ENCODE peak calls at places on chromosomes 5 and 9, in five cellular contexts. T is H9, B is IMR-90, O is neuronal stem cell, R is trophoblast cell. C is an unnamed sample.

GRCh38 chr5:13994606-13995336 is 50.3 kb upstream of the DNAH5 start:
- DNase-seq in O (no peak), T (no peak), R (no peak), B (peak), C (no peak)

GRCh38 chr5:112921833-112922817 is at the start of gene REEP5:
- DNase-seq in O (peak), R (peak), T (peak), B (peak), C (peak)

GRCh38 chr5:119343766-119344165 is 12.1 kb upstream of the TNFAIP8 start:
- DNase-seq in R (peak), T (no peak), O (no peak), B (peak), C (no peak)

GRCh38 chr9:99231708-99232107 is 9.6 kb downstream of the SEC61B start:
- DNase-seq in B (peak), O (no peak), T (no peak), R (no peak), C (peak)

GRCh38 chr5:14850419-14851066 is 21.0 kb downstream of the ANKH start:
- DNase-seq in O (no peak), B (no peak), T (no peak), R (peak), C (no peak)

GRCh38 chr5:107294151-107294550 is 376.6 kb downstream of the EFNA5 start:
- DNase-seq in R (no peak), T (no peak), B (no peak), O (no peak), C (no peak)

GRCh38 chr9:95349109-95350038 is 31.9 kb upstream of the FANCC start:
- DNase-seq in O (no peak), T (peak), B (no peak), R (no peak), C (peak)

GRCh38 chr5:43461066-43461465 is 22.6 kb downstream of the TMEM267 start:
- DNase-seq in B (no peak), R (no peak), O (no peak), T (no peak), C (no peak)

GRCh38 chr9:14893280-14893679 is 16.9 kb downstream of the FREM1 start:
- DNase-seq in T (no peak), O (no peak), B (no peak), R (no peak), C (no peak)

GRCh38 chr5:160260881-160261815 is 31.8 kb downstream of the FABP6 start:
- DNase-seq in B (peak), R (peak), O (no peak), T (no peak), C (no peak)

GRCh38 chr9:98720402-98720801 is 11.7 kb upstream of the GABBR2 start:
- DNase-seq in T (no peak), R (no peak), O (no peak), B (no peak), C (no peak)

GRCh38 chr9:6575324-6575758 is 70.2 kb downstream of the GLDC start:
- DNase-seq in B (no peak), O (no peak), R (no peak), T (no peak), C (no peak)

GRCh38 chr5:30194595-30194994 is 998.9 kb upstream of the CDH6 start:
- DNase-seq in O (no peak), T (no peak), R (no peak), B (no peak), C (no peak)

GRCh38 chr9:78676623-78677022 is 379.7 kb downstream of the PSAT1 start:
- DNase-seq in O (no peak), R (peak), T (no peak), B (peak), C (no peak)

GRCh38 chr9:130444565-130445221 is at the start of gene ASS1:
- DNase-seq in B (no peak), T (peak), O (peak), R (peak), C (peak)

GRCh38 chr9:31089822-31090221 is 1294.6 kb upstream of the ACO1 start:
- DNase-seq in O (no peak), B (peak), T (no peak), R (no peak), C (no peak)

GRCh38 chr5:95857185-95857945 is 34.8 kb upstream of the GLRX start:
- DNase-seq in R (peak), T (no peak), O (no peak), B (peak), C (no peak)

GRCh38 chr9:10843151-10843550 is 230.3 kb upstream of the PTPRD start:
- DNase-seq in R (no peak), B (no peak), T (no peak), O (no peak), C (no peak)

GRCh38 chr9:126702501-126703329 is 89.0 kb downstream of the LMX1B start:
- DNase-seq in O (no peak), R (no peak), T (peak), B (no peak), C (no peak)

GRCh38 chr5:177542816-177543472 is 11.4 kb downstream of the FAM193B start:
- DNase-seq in T (no peak), R (no peak), O (peak), B (no peak), C (no peak)

GRCh38 chr9:136726631-136727191 is 14.3 kb downstream of the DIPK1B start:
- DNase-seq in B (peak), O (no peak), R (peak), T (no peak), C (no peak)

GRCh38 chr9:8486095-8486494 is 686.5 kb upstream of the DMAC1 start:
- DNase-seq in T (peak), R (peak), B (no peak), O (no peak), C (peak)

GRCh38 chr5:97797994-97798451 is 615.0 kb upstream of the RIOK2 start:
- DNase-seq in R (no peak), T (no peak), B (no peak), O (no peak), C (no peak)

GRCh38 chr5:76733049-76733417 is 17.1 kb downstream of the F2R start:
- DNase-seq in B (no peak), O (no peak), T (no peak), R (no peak), C (no peak)

GRCh38 chr5:56632199-56632598 is 183.2 kb upstream of the MAP3K1 start:
- DNase-seq in O (no peak), B (no peak), T (no peak), R (no peak), C (no peak)

GRCh38 chr5:125267636-125268248 is 521.3 kb upstream of the ZNF608 start:
- DNase-seq in T (no peak), B (no peak), R (no peak), O (no peak), C (no peak)

GRCh38 chr5:137071526-137071925 is 427.6 kb downstream of the SPOCK1 start:
- DNase-seq in R (no peak), O (no peak), T (no peak), B (no peak), C (no peak)

GRCh38 chr9:69081261-69081660 is 45.7 kb downstream of the FXN start:
- DNase-seq in T (no peak), R (no peak), O (no peak), B (peak), C (no peak)

GRCh38 chr5:1282139-1282992 is 12.5 kb downstream of the TERT start:
- DNase-seq in B (no peak), R (no peak), T (peak), O (no peak), C (no peak)

GRCh38 chr5:91296691-91297143 is 86.4 kb downstream of the ARRDC3 start:
- DNase-seq in R (peak), T (no peak), B (no peak), O (no peak), C (no peak)

GRCh38 chr9:21591221-21592062 is 109.3 kb upstream of the IFNE start:
- DNase-seq in O (no peak), B (peak), T (peak), R (peak), C (no peak)

GRCh38 chr9:21590058-21590996 is 108.2 kb upstream of the IFNE start:
- DNase-seq in O (no peak), R (no peak), B (peak), T (no peak), C (no peak)

GRCh38 chr9:21585756-21586752 is 103.9 kb upstream of the IFNE start:
- DNase-seq in T (no peak), O (no peak), B (no peak), R (no peak), C (no peak)

GRCh38 chr9:21592063-21592338 is 109.9 kb upstream of the IFNE start:
- DNase-seq in R (no peak), B (no peak), T (no peak), O (no peak), C (no peak)

GRCh38 chr9:21589344-21590056 is 107.4 kb upstream of the IFNE start:
- DNase-seq in O (no peak), B (no peak), R (no peak), T (no peak), C (no peak)
- H2AK5ac ChIP-seq in O (no peak), B (peak), R (no peak), T (no peak), C (no peak)

DNA sequence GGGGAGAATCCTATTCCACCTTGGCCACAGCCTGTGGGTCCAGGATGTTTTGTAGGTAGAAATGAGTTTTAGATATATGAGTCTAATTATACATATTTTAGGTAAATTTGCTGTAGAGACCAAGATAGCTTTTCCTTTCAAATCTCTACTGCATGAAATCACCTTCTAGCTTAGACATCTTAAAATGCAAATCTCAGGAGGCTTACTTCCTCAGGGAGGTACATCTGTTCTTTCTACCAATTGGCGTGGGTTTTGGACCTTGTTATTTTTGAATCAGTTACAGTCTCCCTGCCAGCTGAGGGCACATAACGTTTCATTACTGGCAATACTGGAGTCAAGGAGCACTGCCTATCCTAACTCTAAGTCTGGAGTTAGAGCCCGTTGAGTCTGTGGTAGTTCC is 28.7 kb upstream of the MAST4 start:
- DNase-seq in B (no peak), T (no peak), R (no peak), O (no peak), C (no peak)
- H2AK5ac ChIP-seq in B (no peak), T (no peak), R (no peak), O (no peak), C (no peak)

DNA sequence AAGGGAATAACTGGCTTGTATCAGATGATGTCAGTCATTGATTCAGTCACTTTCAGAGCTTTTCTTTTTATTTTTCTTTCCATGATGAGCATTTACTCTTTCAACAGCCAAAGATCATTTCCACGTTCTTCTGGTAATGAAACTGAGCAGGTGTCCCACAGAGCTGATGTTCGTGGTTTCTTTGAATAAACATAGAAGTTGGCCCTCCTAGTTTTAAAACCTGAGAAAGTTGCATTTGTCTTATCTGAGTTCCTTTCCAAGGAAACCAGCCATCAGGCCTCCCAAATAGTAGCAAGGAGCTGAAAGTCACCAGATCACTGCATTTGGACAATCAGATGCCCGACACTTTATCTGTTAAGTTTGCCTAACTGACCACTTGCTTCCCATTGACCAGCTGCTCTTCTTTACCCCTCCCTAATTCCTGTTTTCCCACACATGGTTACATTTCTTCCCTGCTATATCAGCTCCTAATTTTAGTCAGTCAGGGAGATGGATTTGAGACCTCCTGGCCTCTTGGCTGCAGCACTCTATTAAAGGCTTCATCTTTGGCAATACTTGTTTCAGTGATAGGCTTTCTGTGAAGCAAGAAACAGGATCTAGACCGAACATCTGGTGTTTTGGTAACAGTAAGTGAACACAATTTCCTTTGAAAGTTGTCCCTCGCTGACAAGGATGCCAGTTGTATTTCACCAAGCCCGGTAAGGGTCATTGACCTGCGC is 420.8 kb downstream of the CHSY3 start:
- DNase-seq in T (no peak), R (no peak), O (no peak), B (no peak), C (no peak)
- H2AK5ac ChIP-seq in T (no peak), R (no peak), O (no peak), B (no peak), C (no peak)

DNA sequence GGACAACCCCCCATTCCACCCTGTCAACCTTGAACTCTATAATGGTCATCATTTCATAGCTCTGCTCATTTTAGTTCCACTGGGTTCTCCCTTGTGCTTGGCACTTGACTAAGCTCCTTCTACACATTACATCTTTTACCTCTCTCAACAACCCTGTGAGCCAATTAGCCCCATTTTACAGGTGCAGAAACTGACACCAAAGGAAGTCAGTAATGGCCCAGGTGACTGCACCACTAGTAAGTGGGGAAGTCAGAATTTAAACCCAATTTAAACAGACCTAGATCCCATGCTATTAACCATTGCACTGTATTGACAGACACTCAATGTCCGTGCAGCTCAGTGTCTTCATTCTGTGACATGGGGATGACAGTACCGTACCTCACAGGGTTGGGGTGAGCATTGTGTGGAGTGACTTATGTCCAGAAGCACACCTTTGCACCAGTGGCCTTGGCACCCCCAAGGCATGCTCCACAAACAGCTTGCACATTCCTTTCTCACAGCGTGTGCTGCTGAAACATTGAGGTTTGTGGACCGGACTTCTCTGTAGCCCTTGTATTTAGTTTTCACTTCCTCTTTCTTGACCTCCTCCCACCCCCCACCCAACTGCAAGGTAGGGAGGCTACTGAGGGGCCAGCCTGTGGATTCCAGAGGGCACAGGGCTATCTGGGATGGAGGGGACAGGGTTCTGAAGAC is 23.1 kb downstream of the IRF1 start:
- DNase-seq in T (no peak), O (no peak), R (peak), B (no peak), C (no peak)
- H2AK5ac ChIP-seq in T (no peak), O (no peak), R (no peak), B (peak), C (no peak)

DNA sequence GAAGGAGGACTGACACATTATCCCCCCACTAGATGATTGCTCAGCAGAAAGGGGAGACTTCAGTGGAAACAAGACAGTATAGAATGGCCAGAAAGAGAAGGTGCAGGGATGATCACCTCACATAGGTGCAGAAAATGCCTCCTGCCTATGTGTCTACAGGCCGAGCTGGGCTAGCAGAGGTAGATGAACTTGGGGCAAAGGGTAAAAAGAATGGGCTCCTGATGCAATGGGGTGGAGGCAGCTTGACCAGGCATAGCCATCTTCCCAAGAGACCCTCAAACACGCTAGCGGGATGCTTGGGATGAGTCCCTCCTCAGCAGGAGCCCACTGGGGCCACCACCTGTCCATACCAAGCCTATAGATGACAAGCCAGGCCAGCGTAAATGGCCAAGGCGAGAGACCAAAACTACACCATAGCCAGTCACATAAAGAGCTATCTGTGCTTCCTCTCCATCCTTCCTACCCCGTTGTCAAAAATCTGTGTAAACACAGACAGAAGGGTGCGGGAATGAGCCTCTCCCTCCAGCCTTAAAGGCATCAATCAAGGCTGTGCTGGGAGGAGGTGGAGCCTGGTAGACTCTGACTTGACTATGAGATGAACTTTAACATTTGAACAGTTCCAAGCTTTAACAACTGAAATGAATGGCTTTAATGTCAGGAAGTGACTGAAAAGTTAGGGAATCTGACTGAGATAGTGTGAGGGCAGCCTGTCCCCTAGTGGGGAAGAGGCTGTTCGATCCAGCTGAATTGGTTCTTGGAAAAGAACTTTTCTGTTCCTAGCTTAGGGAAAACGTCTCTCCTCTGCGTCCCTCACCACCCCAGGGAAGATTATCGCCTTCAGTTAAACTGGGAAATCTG is 10.4 kb downstream of the C9orf152 start:
- DNase-seq in T (no peak), B (no peak), R (no peak), O (no peak), C (no peak)
- H2AK5ac ChIP-seq in T (no peak), B (no peak), R (peak), O (no peak), C (no peak)

DNA sequence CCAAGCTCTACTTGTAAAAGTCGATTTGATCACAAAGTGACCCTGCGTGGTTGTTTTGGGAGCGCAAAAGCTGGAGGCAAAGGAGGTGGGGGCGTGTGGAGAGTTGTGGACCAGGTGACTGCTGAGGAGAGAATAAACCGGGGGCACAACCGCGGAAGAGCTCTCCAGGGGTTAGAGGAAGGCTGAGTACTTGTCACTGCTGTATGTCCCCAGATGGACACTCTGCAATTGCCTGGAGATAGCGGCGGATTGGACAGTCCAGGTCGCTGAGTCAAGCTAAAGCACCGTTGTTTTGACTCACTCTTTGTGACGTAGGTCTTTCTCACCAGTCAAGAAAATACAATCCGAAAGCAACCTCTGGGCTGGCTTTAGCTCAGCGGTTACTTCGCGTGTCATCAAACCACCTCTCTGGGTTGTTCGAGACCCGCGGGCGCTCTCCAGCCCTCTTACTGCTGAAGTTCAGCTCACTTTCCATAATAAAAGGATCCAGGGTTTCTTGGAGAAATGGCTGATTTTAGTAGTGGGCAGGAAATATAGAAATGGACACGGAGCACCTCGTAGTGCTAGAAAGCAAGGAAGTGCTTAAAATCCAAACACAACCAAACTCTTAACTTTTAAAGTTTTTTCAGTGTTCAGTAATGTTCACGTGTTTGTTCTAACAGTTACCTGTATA is 25.7 kb downstream of the ZMAT2 start:
- DNase-seq in B (peak), O (peak), T (peak), R (peak), C (peak)
- H2AK5ac ChIP-seq in B (no peak), O (no peak), T (no peak), R (no peak), C (no peak)

GRCh38 chr5:148966348-148966747 is 96.5 kb downstream of the SH3TC2 start:
- DNase-seq in B (no peak), O (no peak), T (no peak), R (peak), C (no peak)
- H2AK5ac ChIP-seq in B (peak), O (no peak), T (no peak), R (no peak), C (no peak)

DNA sequence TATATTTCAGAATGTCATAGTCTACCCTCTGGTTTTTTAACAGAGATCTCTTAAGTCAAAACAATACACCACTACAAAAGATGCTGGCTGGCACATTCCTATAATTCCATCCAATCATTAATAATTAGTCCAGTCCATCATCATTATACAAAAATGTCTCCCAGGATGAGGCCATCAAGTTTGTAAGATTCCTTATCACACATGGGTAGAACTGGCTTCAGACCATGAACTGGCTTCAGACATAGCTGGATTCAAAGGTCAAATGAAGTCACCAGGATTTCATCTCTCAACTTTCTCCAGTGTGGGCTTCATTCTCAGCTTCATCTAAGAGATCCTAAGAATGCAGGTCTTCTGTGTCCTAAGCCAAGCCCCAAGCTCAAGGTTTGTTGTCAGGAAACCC is 147.1 kb downstream of the ENC1 start:
- DNase-seq in O (no peak), R (peak), T (no peak), B (no peak), C (no peak)
- H2AK5ac ChIP-seq in O (no peak), R (peak), T (no peak), B (no peak), C (no peak)